ENCODE peak calls at places on chromosome 14, in four cellular contexts. One of them, this sample, is unnamed.

GRCh38 chr14:20855652-20856291 is 35.4 kb upstream of the RNASE3 start:
- DNase-seq in endothelial cell of umbilical vein: peak
- DNase-seq in A549: peak
- DNase-seq in K562: peak
- DNase-seq in this sample: peak

GRCh38 chr14:32756173-32756572 is 182.5 kb upstream of the NPAS3 start:
- DNase-seq in endothelial cell of umbilical vein: no peak
- DNase-seq in K562: no peak
- DNase-seq in A549: no peak
- DNase-seq in this sample: no peak

GRCh38 chr14:38208825-38209562 is 1.3 kb downstream of the SSTR1 start:
- DNase-seq in A549: no peak
- DNase-seq in K562: no peak
- DNase-seq in endothelial cell of umbilical vein: peak
- DNase-seq in this sample: no peak

GRCh38 chr14:79724934-79725717 is 486.2 kb downstream of the DIO2 start:
- DNase-seq in endothelial cell of umbilical vein: no peak
- DNase-seq in K562: no peak
- DNase-seq in A549: no peak
- DNase-seq in this sample: no peak

GRCh38 chr14:68693926-68694325 is 98.9 kb downstream of the ZFP36L1 start:
- DNase-seq in K562: no peak
- DNase-seq in endothelial cell of umbilical vein: no peak
- DNase-seq in A549: no peak
- DNase-seq in this sample: no peak

GRCh38 chr14:59870277-59871165 is at the start of gene RTN1:
- DNase-seq in K562: peak
- DNase-seq in endothelial cell of umbilical vein: peak
- DNase-seq in A549: peak
- DNase-seq in this sample: peak

GRCh38 chr14:36580856-36581831 is 1.3 kb downstream of the NKX2-8 start:
- DNase-seq in A549: peak
- DNase-seq in endothelial cell of umbilical vein: peak
- DNase-seq in K562: no peak
- DNase-seq in this sample: no peak

GRCh38 chr14:103072595-103073366 is 11.2 kb upstream of the LBHD2 start:
- DNase-seq in A549: peak
- DNase-seq in K562: peak
- DNase-seq in endothelial cell of umbilical vein: no peak
- DNase-seq in this sample: no peak

GRCh38 chr14:73240816-73241480 is 3.6 kb downstream of the PAPLN start:
- DNase-seq in endothelial cell of umbilical vein: no peak
- DNase-seq in K562: no peak
- DNase-seq in A549: no peak
- DNase-seq in this sample: peak

GRCh38 chr14:81970307-81970706 is 436.7 kb upstream of the SEL1L start:
- DNase-seq in A549: no peak
- DNase-seq in endothelial cell of umbilical vein: no peak
- DNase-seq in K562: no peak
- DNase-seq in this sample: no peak

GRCh38 chr14:102094101-102094500 is 7.3 kb upstream of the HSP90AA1 start:
- DNase-seq in endothelial cell of umbilical vein: no peak
- DNase-seq in A549: no peak
- DNase-seq in K562: peak
- DNase-seq in this sample: no peak

GRCh38 chr14:102770910-102771543 is 6.2 kb upstream of the TRAF3 start:
- DNase-seq in A549: no peak
- DNase-seq in K562: no peak
- DNase-seq in endothelial cell of umbilical vein: no peak
- DNase-seq in this sample: no peak

GRCh38 chr14:55973285-55973800 is 144.9 kb upstream of the PELI2 start:
- DNase-seq in K562: no peak
- DNase-seq in endothelial cell of umbilical vein: no peak
- DNase-seq in A549: no peak
- DNase-seq in this sample: no peak

GRCh38 chr14:89190779-89191513 is 226.1 kb downstream of the FOXN3 start:
- DNase-seq in K562: no peak
- DNase-seq in endothelial cell of umbilical vein: no peak
- DNase-seq in A549: no peak
- DNase-seq in this sample: no peak

GRCh38 chr14:33118653-33119052 is 180.0 kb downstream of the NPAS3 start:
- DNase-seq in K562: no peak
- DNase-seq in A549: no peak
- DNase-seq in endothelial cell of umbilical vein: no peak
- DNase-seq in this sample: no peak

GRCh38 chr14:101961746-101962502 is 2.4 kb upstream of the DYNC1H1 start:
- DNase-seq in endothelial cell of umbilical vein: no peak
- DNase-seq in K562: no peak
- DNase-seq in A549: no peak
- DNase-seq in this sample: no peak

GRCh38 chr14:47389520-47389919 is 285.9 kb downstream of the MDGA2 start:
- DNase-seq in K562: no peak
- DNase-seq in endothelial cell of umbilical vein: no peak
- DNase-seq in A549: no peak
- DNase-seq in this sample: no peak

GRCh38 chr14:66746316-66747006 is 238.5 kb downstream of the GPHN start:
- DNase-seq in A549: peak
- DNase-seq in endothelial cell of umbilical vein: peak
- DNase-seq in K562: peak
- DNase-seq in this sample: peak

GRCh38 chr14:31582286-31582691 is 21.1 kb downstream of the NUBPL start:
- DNase-seq in K562: no peak
- DNase-seq in endothelial cell of umbilical vein: peak
- DNase-seq in A549: no peak
- DNase-seq in this sample: no peak

GRCh38 chr14:66268802-66269334 is 217.3 kb upstream of the CCDC196 start:
- DNase-seq in A549: no peak
- DNase-seq in endothelial cell of umbilical vein: no peak
- DNase-seq in K562: no peak
- DNase-seq in this sample: no peak

GRCh38 chr14:29310757-29311156 is 544.2 kb downstream of the FOXG1 start:
- DNase-seq in K562: no peak
- DNase-seq in endothelial cell of umbilical vein: peak
- DNase-seq in A549: no peak
- DNase-seq in this sample: no peak

GRCh38 chr14:51653096-51653814 is 1.5 kb downstream of the FRMD6 start:
- DNase-seq in K562: no peak
- DNase-seq in A549: peak
- DNase-seq in endothelial cell of umbilical vein: peak
- DNase-seq in this sample: peak

GRCh38 chr14:46571970-46572369 is 79.6 kb downstream of the RPL10L start:
- DNase-seq in A549: peak
- DNase-seq in endothelial cell of umbilical vein: peak
- DNase-seq in K562: no peak
- DNase-seq in this sample: no peak

GRCh38 chr14:98960617-98961013 is 311.4 kb downstream of the BCL11B start:
- DNase-seq in A549: no peak
- DNase-seq in K562: no peak
- DNase-seq in endothelial cell of umbilical vein: no peak
- DNase-seq in this sample: no peak

GRCh38 chr14:50082308-50082742 is 34.0 kb downstream of the VCPKMT start:
- DNase-seq in K562: no peak
- DNase-seq in A549: no peak
- DNase-seq in endothelial cell of umbilical vein: no peak
- DNase-seq in this sample: no peak

GRCh38 chr14:53953828-53954550 is 2.6 kb downstream of the BMP4 start:
- DNase-seq in endothelial cell of umbilical vein: no peak
- DNase-seq in A549: peak
- DNase-seq in K562: no peak
- DNase-seq in this sample: no peak

GRCh38 chr14:24852312-24853060 is 197.5 kb downstream of the STXBP6 start:
- DNase-seq in endothelial cell of umbilical vein: no peak
- DNase-seq in A549: no peak
- DNase-seq in K562: no peak
- DNase-seq in this sample: no peak

GRCh38 chr14:73339206-73339605 is 101.9 kb downstream of the PAPLN start:
- DNase-seq in A549: no peak
- DNase-seq in K562: no peak
- DNase-seq in endothelial cell of umbilical vein: no peak
- DNase-seq in this sample: no peak

GRCh38 chr14:57293851-57294837 is 25.4 kb downstream of the AP5M1 start:
- DNase-seq in endothelial cell of umbilical vein: peak
- DNase-seq in A549: no peak
- DNase-seq in K562: no peak
- DNase-seq in this sample: no peak

GRCh38 chr14:29321646-29322045 is 555.1 kb downstream of the FOXG1 start:
- DNase-seq in endothelial cell of umbilical vein: no peak
- DNase-seq in A549: no peak
- DNase-seq in K562: no peak
- DNase-seq in this sample: no peak

GRCh38 chr14:34303811-34304210 is 158.2 kb downstream of the SPTSSA start:
- DNase-seq in endothelial cell of umbilical vein: no peak
- DNase-seq in K562: no peak
- DNase-seq in A549: no peak
- DNase-seq in this sample: no peak

GRCh38 chr14:104688755-104689619 is at the start of gene INF2:
- DNase-seq in endothelial cell of umbilical vein: peak
- DNase-seq in A549: peak
- DNase-seq in K562: peak
- DNase-seq in this sample: peak

GRCh38 chr14:104685998-104686610 is 3.3 kb upstream of the INF2 start:
- DNase-seq in endothelial cell of umbilical vein: no peak
- DNase-seq in K562: no peak
- DNase-seq in A549: no peak
- DNase-seq in this sample: no peak

GRCh38 chr14:104688505-104688754 is 988 bp upstream of the INF2 start:
- DNase-seq in K562: no peak
- DNase-seq in A549: no peak
- DNase-seq in endothelial cell of umbilical vein: no peak
- DNase-seq in this sample: no peak

GRCh38 chr14:104686624-104687517 is 2.5 kb upstream of the INF2 start:
- DNase-seq in K562: no peak
- DNase-seq in A549: no peak
- DNase-seq in endothelial cell of umbilical vein: no peak
- DNase-seq in this sample: no peak

DNA sequence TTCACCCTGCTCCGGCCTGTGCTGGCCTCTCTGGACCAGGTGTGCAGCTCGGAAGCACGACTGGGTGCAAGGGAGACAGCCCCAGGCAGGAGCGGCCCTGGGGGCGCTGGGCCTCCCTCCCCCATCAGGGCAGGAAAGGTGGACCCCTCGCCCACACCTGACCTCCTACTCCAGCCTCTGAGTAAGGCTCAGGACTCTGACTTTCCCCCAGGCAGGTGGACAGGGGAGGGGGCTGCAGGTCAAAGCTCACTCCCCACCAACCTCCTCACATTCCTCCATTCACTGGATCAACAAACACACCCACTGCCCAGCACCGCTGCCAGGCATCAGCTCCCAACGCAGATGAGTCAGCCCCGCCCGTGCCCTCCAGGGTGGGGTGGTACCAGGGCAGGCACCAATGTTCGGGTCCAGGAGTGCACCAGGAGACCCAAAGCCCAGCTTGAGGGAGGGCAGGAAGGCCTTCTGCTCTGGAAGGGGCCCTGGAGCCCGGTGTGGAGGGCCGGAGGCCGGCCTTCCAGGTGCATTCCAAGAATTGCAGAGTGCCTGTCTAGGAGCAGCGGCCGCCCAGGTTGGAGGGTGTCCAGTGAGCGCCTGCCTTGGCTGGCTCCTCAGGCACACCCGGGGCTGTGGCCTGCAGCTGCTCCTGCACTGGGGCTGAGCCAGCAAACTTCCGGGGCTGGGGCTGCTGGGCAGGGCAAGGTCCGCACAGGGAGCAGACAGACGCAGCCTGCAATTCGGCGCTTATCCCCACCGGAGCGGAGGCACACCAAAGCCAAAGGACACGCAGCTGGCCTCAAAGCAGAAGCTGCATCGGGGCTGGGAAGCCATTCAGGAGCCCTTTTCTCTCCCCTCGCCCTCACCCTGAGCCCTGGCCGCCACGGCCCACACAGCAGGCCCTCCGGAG is 1.6 kb upstream of the INF2 start:
- DNase-seq in A549: peak
- DNase-seq in K562: no peak
- DNase-seq in endothelial cell of umbilical vein: no peak
- DNase-seq in this sample: peak
- H3K4me3 ChIP-seq in A549: peak
- H3K4me3 ChIP-seq in K562: no peak
- H3K4me3 ChIP-seq in endothelial cell of umbilical vein: no peak
- H3K4me3 ChIP-seq in this sample: no peak

GRCh38 chr14:83940253-83940652 is 1589.7 kb upstream of the FLRT2 start:
- DNase-seq in A549: no peak
- DNase-seq in endothelial cell of umbilical vein: peak
- DNase-seq in K562: no peak
- DNase-seq in this sample: no peak
- TF ChIP-seq CTCF in A549: no peak
- TF ChIP-seq CTCF in endothelial cell of umbilical vein: no peak
- TF ChIP-seq CTCF in K562: no peak
- TF ChIP-seq CTCF in this sample: no peak

GRCh38 chr14:21861153-21861552 is 187.5 kb upstream of the OR4E1 start:
- DNase-seq in K562: no peak
- DNase-seq in A549: no peak
- DNase-seq in endothelial cell of umbilical vein: no peak
- DNase-seq in this sample: no peak

GRCh38 chr14:21863289-21863688 is 189.7 kb upstream of the OR4E1 start:
- DNase-seq in A549: no peak
- DNase-seq in endothelial cell of umbilical vein: no peak
- DNase-seq in K562: no peak
- DNase-seq in this sample: no peak

DNA sequence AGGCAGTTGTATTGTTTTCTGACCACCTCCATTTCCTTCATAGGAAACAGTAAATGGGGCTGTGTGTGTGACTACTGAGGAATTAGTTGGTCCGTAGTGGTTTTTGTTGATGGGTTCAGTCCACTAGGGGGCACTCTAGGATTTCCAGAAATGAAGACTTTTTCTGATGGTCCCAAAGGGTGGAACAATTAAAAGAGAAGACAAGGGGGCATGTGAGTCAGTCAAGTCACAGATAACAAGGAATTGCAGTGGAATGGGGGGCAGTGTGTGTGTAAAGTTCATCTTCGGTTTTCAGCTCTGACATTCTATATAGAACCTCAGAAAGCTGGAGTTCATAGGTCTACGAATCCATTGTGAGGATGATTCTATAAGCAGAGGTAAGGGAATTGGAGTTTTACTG is 186.6 kb upstream of the OR4E1 start:
- DNase-seq in A549: peak
- DNase-seq in endothelial cell of umbilical vein: peak
- DNase-seq in K562: peak
- DNase-seq in this sample: peak
- TF ChIP-seq MYC in A549: no peak
- TF ChIP-seq MYC in endothelial cell of umbilical vein: no peak
- TF ChIP-seq MYC in K562: no peak
- TF ChIP-seq MYC in this sample: no peak

GRCh38 chr14:100615736-100616695 is 28.8 kb upstream of the BEGAIN start:
- DNase-seq in endothelial cell of umbilical vein: no peak
- DNase-seq in K562: no peak
- DNase-seq in A549: no peak
- DNase-seq in this sample: no peak

GRCh38 chr14:100619382-100620305 is 32.4 kb upstream of the BEGAIN start:
- DNase-seq in endothelial cell of umbilical vein: no peak
- DNase-seq in K562: no peak
- DNase-seq in A549: no peak
- DNase-seq in this sample: no peak

GRCh38 chr14:100618763-100619320 is 31.6 kb upstream of the BEGAIN start:
- DNase-seq in A549: no peak
- DNase-seq in endothelial cell of umbilical vein: no peak
- DNase-seq in K562: no peak
- DNase-seq in this sample: no peak

GRCh38 chr14:100616854-100617714 is 29.9 kb upstream of the BEGAIN start:
- DNase-seq in A549: no peak
- DNase-seq in K562: no peak
- DNase-seq in endothelial cell of umbilical vein: no peak
- DNase-seq in this sample: no peak

GRCh38 chr14:100617715-100618693 is 30.8 kb upstream of the BEGAIN start:
- DNase-seq in K562: no peak
- DNase-seq in A549: no peak
- DNase-seq in endothelial cell of umbilical vein: no peak
- DNase-seq in this sample: peak
- H3K4me3 ChIP-seq in K562: no peak
- H3K4me3 ChIP-seq in A549: no peak
- H3K4me3 ChIP-seq in endothelial cell of umbilical vein: no peak
- H3K4me3 ChIP-seq in this sample: no peak

This sample was measured in NB4.